ENCODE peak calls at places on chromosome 21, in four cellular contexts. N is stimulated activated CD4-positive, alpha-beta T cell treated with anti-CD3 and anti-CD28 coated beads, Interleukin-15, amount 100 ng/mL, for 1 hour; Q is anterior cingulate cortex; I is fibroblast of the aortic adventitia. O is an unnamed sample.

GRCh38 chr21:32727478-32727727 is 410 bp downstream of the SYNJ1 start:
- DNase-seq in N (no peak), Q (no peak), I (no peak), O (peak)

GRCh38 chr21:32477424-32477745 is 64.9 kb downstream of the EVA1C start:
- DNase-seq in I (no peak), Q (no peak), N (no peak), O (no peak)

GRCh38 chr21:42179316-42179715 is 39.6 kb upstream of the ABCG1 start:
- DNase-seq in Q (no peak), I (no peak), N (no peak), O (no peak)

GRCh38 chr21:43279578-43279894 is 110.7 kb downstream of the CRYAA start:
- DNase-seq in N (no peak), Q (no peak), I (no peak), O (no peak)

GRCh38 chr21:42423197-42423675 is 19.5 kb downstream of the UBASH3A start:
- DNase-seq in I (no peak), Q (no peak), N (no peak), O (no peak)

GRCh38 chr21:30227633-30228404 is 11.9 kb upstream of the CLDN8 start:
- DNase-seq in I (peak), N (no peak), Q (no peak), O (peak)

GRCh38 chr21:45110873-45111624 is 36.7 kb downstream of the ADARB1 start:
- DNase-seq in N (no peak), Q (no peak), I (no peak), O (no peak)

GRCh38 chr21:34779860-34780259 is 111.1 kb downstream of the CLIC6 start:
- DNase-seq in N (no peak), I (no peak), Q (no peak), O (no peak)

GRCh38 chr21:15058718-15059316 is 6.0 kb downstream of the NRIP1 start:
- DNase-seq in I (peak), N (no peak), Q (no peak), O (no peak)

O was measured in Calu3.